ENCODE peak calls at places on chromosomes 13 and 19, in six cellular contexts. D is activated CD4-positive, alpha-beta T cell treated with anti-CD3 and anti-CD28 coated beads for 48 hours; U is NCI-H69; S is lower leg skin; Q is HFF-Myc; M is CD8-positive, alpha-beta memory T cell. R is an unnamed sample.
A peak's percentile ranks its signal among the peaks of the same experiment; 100 is the strongest.

GRCh38 chr13:108609353-108609752 is 20.1 kb upstream of the MYO16 start:
- DNase-seq in S (no peak), M (no peak), D (no peak), U (peak; percentile 40), Q (peak; percentile 20), R (no peak)

GRCh38 chr13:83197316-83197715 is 685.0 kb downstream of the SLITRK1 start:
- DNase-seq in M (no peak), D (no peak), U (no peak), S (no peak), Q (no peak), R (no peak)

GRCh38 chr13:108225440-108225839 is 7.2 kb downstream of the ABHD13 start:
- DNase-seq in U (no peak), S (no peak), Q (no peak), M (peak; percentile 25), D (no peak), R (no peak)

GRCh38 chr13:20422362-20422761 is 103.3 kb downstream of the CRYL1 start:
- DNase-seq in D (no peak), Q (no peak), S (peak; percentile 37), U (no peak), M (no peak), R (peak; percentile 14)

GRCh38 chr19:52646571-52647222 is 8.5 kb upstream of the ZNF83 start:
- DNase-seq in S (no peak), M (no peak), Q (no peak), D (no peak), U (peak; percentile 30), R (no peak)

GRCh38 chr19:49014870-49015255 is 2.0 kb downstream of the LHB start:
- DNase-seq in Q (no peak), U (no peak), S (no peak), D (no peak), M (no peak), R (no peak)

GRCh38 chr19:15404097-15404779 is 14.6 kb downstream of the AKAP8L start:
- DNase-seq in S (no peak), Q (no peak), U (no peak), D (no peak), M (no peak), R (peak; percentile 81)

GRCh38 chr13:110716235-110716505 is 2.7 kb downstream of the ING1 start:
- DNase-seq in D (no peak), Q (no peak), S (no peak), M (no peak), U (peak; percentile 70), R (no peak)

GRCh38 chr13:30776661-30777060 is 41.3 kb downstream of the ALOX5AP start:
- DNase-seq in D (no peak), U (no peak), M (no peak), Q (no peak), S (no peak), R (no peak)

GRCh38 chr19:33440241-33440640 is 66.7 kb downstream of the CEBPG start:
- DNase-seq in U (no peak), M (no peak), Q (no peak), S (no peak), D (no peak), R (no peak)

GRCh38 chr19:18896421-18896841 is 473 bp upstream of the CERS1 start:
- DNase-seq in U (peak; percentile 29), S (no peak), M (no peak), Q (no peak), D (no peak), R (no peak)

GRCh38 chr13:52599037-52599852 is 43.0 kb upstream of the HNRNPA1L2 start:
- DNase-seq in S (no peak), M (no peak), D (no peak), U (peak; percentile 44), Q (no peak), R (no peak)

GRCh38 chr13:98523455-98524102 is 53.3 kb downstream of the STK24 start:
- DNase-seq in S (no peak), Q (no peak), D (peak; percentile 41), M (no peak), U (no peak), R (no peak)

GRCh38 chr19:1157931-1158884 is 15.9 kb downstream of the SBNO2 start:
- DNase-seq in S (no peak), Q (no peak), M (no peak), D (no peak), U (no peak), R (no peak)

GRCh38 chr13:107765724-107766436 is 449.5 kb downstream of the LIG4 start:
- DNase-seq in Q (no peak), D (no peak), U (peak; percentile 91), M (no peak), S (no peak), R (no peak)

GRCh38 chr19:3687393-3687773 is 12.9 kb downstream of the PIP5K1C start:
- DNase-seq in D (no peak), Q (no peak), M (no peak), U (no peak), S (no peak), R (no peak)

GRCh38 chr13:110132178-110132975 is 174.6 kb downstream of the COL4A1 start:
- DNase-seq in U (no peak), M (no peak), Q (no peak), S (no peak), D (no peak), R (no peak)

GRCh38 chr13:70457474-70457873 is 349.2 kb upstream of the KLHL1 start:
- DNase-seq in M (no peak), Q (no peak), D (no peak), U (peak; percentile 41), S (no peak), R (no peak)

GRCh38 chr19:6098574-6098973 is 11.7 kb downstream of the RFX2 start:
- DNase-seq in Q (no peak), S (no peak), D (no peak), U (no peak), M (no peak), R (no peak)

GRCh38 chr13:69769637-69770036 is 338.0 kb upstream of the ATXN8OS start:
- DNase-seq in M (no peak), Q (no peak), U (no peak), S (no peak), D (no peak), R (no peak)

GRCh38 chr19:11420429-11420893 is 1.3 kb upstream of the RGL3 start:
- DNase-seq in S (peak; percentile 93), D (no peak), U (peak; percentile 63), Q (no peak), M (no peak), R (no peak)

GRCh38 chr13:51950722-51951121 is 60.5 kb downstream of the ATP7B start:
- DNase-seq in M (peak; percentile 38), D (peak; percentile 13), U (no peak), S (no peak), Q (no peak), R (peak; percentile 49)

GRCh38 chr19:45640849-45641273 is 1.7 kb upstream of the EML2 start:
- DNase-seq in U (no peak), M (peak; percentile 27), D (peak; percentile 79), S (peak; percentile 91), Q (no peak), R (no peak)

GRCh38 chr13:40273173-40274000 is 393.1 kb downstream of the FOXO1 start:
- DNase-seq in Q (no peak), U (no peak), D (no peak), S (no peak), M (no peak), R (no peak)

GRCh38 chr19:17332677-17333581 is 1.7 kb downstream of the ANO8 start:
- DNase-seq in U (peak; percentile 77), S (no peak), M (peak; percentile 34), Q (peak; percentile 20), D (peak; percentile 81), R (peak; percentile 81)

GRCh38 chr19:7230826-7231225 is 63.4 kb downstream of the INSR start:
- DNase-seq in D (no peak), Q (no peak), S (peak; percentile 88), M (no peak), U (no peak), R (no peak)

GRCh38 chr19:33296473-33297060 is 5.8 kb downstream of the CEBPA start:
- DNase-seq in S (no peak), D (no peak), M (no peak), U (peak; percentile 9), Q (no peak), R (no peak)

GRCh38 chr13:79612604-79613003 is 131.6 kb downstream of the NDFIP2 start:
- DNase-seq in U (no peak), S (no peak), D (no peak), M (no peak), Q (no peak), R (no peak)

GRCh38 chr19:391199-391557 is 17.8 kb downstream of the C2CD4C start:
- DNase-seq in M (no peak), D (peak; percentile 35), Q (no peak), S (no peak), U (no peak), R (no peak)

GRCh38 chr13:66794340-66795031 is 435.6 kb downstream of the PCDH9 start:
- DNase-seq in M (no peak), D (no peak), S (no peak), U (peak; percentile 94), Q (no peak), R (no peak)

GRCh38 chr13:101474419-101474957 is 22.0 kb downstream of the ITGBL1 start:
- DNase-seq in D (no peak), M (no peak), U (peak; percentile 15), S (no peak), Q (peak; percentile 69), R (no peak)

GRCh38 chr19:29811125-29812079 is at the start of gene CCNE1:
- DNase-seq in S (peak; percentile 97), M (peak; percentile 92), U (peak; percentile 93), Q (no peak), D (peak; percentile 96), R (peak; percentile 95)

GRCh38 chr19:35828694-35829301 is 16.2 kb upstream of the PRODH2 start:
- DNase-seq in M (peak; percentile 23), U (no peak), S (no peak), Q (peak; percentile 54), D (peak; percentile 70), R (no peak)

GRCh38 chr13:66751691-66752090 is 478.4 kb downstream of the PCDH9 start:
- DNase-seq in S (no peak), M (no peak), D (no peak), Q (no peak), U (no peak), R (no peak)

GRCh38 chr19:21940684-21941083 is 70.1 kb downstream of the ZNF208 start:
- DNase-seq in M (no peak), S (no peak), Q (no peak), U (no peak), D (no peak), R (no peak)

GRCh38 chr19:35872180-35872579 is 3.8 kb downstream of the APLP1 start:
- DNase-seq in M (no peak), D (no peak), Q (no peak), S (no peak), U (no peak), R (no peak)

R was measured in mesenteric fat pad.